ENCODE peak calls at places on chromosomes 6 and 20, in four cellular contexts. Z is body of pancreas, L is NT2/D1, O is PC-9. T is an unnamed sample.

GRCh38 chr6:5302995-5303622 is 41.8 kb downstream of the FARS2 start:
- DNase-seq in Z (peak; percentile 79), L (peak; percentile 8), O (no peak), T (peak; percentile 18)

GRCh38 chr6:15443119-15443518 is 197.2 kb downstream of the JARID2 start:
- DNase-seq in Z (no peak), L (no peak), O (peak; percentile 70), T (no peak)

GRCh38 chr6:42428326-42429041 is 23.2 kb downstream of the TRERF1 start:
- DNase-seq in Z (no peak), L (no peak), O (no peak), T (peak; percentile 59)

GRCh38 chr6:88982720-88983119 is 19.3 kb upstream of the RNGTT start:
- DNase-seq in Z (peak; percentile 73), L (no peak), O (peak; percentile 42), T (peak; percentile 80)

GRCh38 chr6:14857501-14857900 is 388.4 kb upstream of the JARID2 start:
- DNase-seq in Z (peak; percentile 24), L (no peak), O (no peak), T (no peak)

GRCh38 chr6:114096553-114097172 is 125.7 kb upstream of the HDAC2 start:
- DNase-seq in Z (peak; percentile 20), L (peak; percentile 9), O (no peak), T (peak; percentile 62)

GRCh38 chr6:43510827-43511163 is 649 bp upstream of the LRRC73 start:
- DNase-seq in Z (no peak), L (no peak), O (no peak), T (no peak)

GRCh38 chr6:75315978-75316377 is 31.4 kb upstream of the TMEM30A start:
- DNase-seq in Z (no peak), L (no peak), O (no peak), T (no peak)

GRCh38 chr6:111892431-111892830 is 19.2 kb upstream of the FYN start:
- DNase-seq in Z (no peak), L (no peak), O (no peak), T (no peak)

GRCh38 chr6:26739811-26740210 is 80.3 kb upstream of the ZNF322 start:
- DNase-seq in Z (no peak), L (no peak), O (no peak), T (no peak)

GRCh38 chr6:168025831-168026325 is 28.4 kb downstream of the KIF25 start:
- DNase-seq in Z (no peak), L (no peak), O (no peak), T (no peak)

GRCh38 chr20:59025086-59025485 is 5.9 kb downstream of the TUBB1 start:
- DNase-seq in Z (no peak), L (no peak), O (no peak), T (no peak)

GRCh38 chr6:119671105-119671504 is 321.5 kb upstream of the MAN1A1 start:
- DNase-seq in Z (no peak), L (no peak), O (no peak), T (no peak)

GRCh38 chr20:17852323-17852722 is 116.3 kb downstream of the SNX5 start:
- DNase-seq in Z (peak; percentile 52), L (no peak), O (no peak), T (no peak)
- H3K4me1 ChIP-seq in Z (peaks cover 26% of the 10 kb centered on the region), L (peaks cover 3% of the 10 kb centered on the region), O (peaks cover 20% of the 10 kb centered on the region), T (no peaks in the 10 kb centered on the region)

GRCh38 chr20:49400904-49401303 is 81.6 kb downstream of the KCNB1 start:
- DNase-seq in Z (peak; percentile 8), L (no peak), O (no peak), T (no peak)

GRCh38 chr20:49403911-49404310 is 78.6 kb downstream of the KCNB1 start:
- DNase-seq in Z (no peak), L (no peak), O (no peak), T (no peak)

GRCh38 chr20:49405062-49405683 is 77.3 kb downstream of the KCNB1 start:
- DNase-seq in Z (no peak), L (no peak), O (no peak), T (no peak)

GRCh38 chr20:49404461-49404860 is 78.0 kb downstream of the KCNB1 start:
- DNase-seq in Z (no peak), L (no peak), O (no peak), T (no peak)

DNA sequence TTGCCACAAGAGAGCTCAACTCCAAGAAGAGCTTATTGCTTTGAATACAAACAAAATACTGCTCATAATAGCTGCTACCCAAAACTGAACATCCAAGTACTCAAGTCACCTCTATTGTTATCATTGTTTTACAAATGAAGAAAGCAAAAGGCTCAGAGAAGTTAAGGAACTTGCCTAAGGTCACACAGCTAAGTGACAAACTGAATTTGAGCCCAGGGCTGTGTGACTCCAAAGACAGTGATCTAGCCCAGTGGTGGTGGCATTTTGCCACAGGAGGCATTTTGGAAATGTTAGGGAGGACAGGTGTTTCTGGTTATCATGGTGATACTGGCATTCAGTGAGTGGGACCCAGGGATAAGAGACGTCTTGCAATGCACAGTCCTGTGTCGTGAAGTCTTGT is 79.5 kb downstream of the KCNB1 start:
- DNase-seq in Z (no peak), L (no peak), O (no peak), T (no peak)
- H3K4me1 ChIP-seq in Z (no peaks in the 10 kb centered on the region), L (peaks cover 6% of the 10 kb centered on the region), O (no peaks in the 10 kb centered on the region), T (no peaks in the 10 kb centered on the region)

DNA sequence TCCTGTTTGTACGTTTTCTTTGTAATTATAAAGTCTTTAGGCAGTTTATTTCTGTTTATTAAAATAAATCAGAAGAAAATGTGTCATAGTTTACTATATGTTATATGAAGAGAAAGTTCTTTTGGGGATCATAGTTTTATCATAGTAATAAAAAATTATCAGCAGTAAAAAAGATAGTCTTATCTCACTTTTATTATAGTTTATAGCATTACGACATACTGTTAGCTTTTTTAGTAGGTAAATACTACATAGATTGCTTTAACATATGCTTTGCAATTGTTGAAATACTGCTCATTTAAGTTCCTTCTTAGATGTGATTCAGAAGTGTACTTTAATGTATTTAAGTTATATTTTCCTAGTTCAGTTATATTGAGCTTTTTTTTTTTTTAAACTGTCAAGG is 13.9 kb downstream of the QKI start:
- DNase-seq in Z (no peak), L (no peak), O (no peak), T (no peak)
- H3K4me1 ChIP-seq in Z (peaks cover 48% of the 10 kb centered on the region), L (no peaks in the 10 kb centered on the region), O (peaks cover 19% of the 10 kb centered on the region), T (peaks cover 18% of the 10 kb centered on the region)

GRCh38 chr20:62352402-62353288 is 14.5 kb downstream of the LAMA5 start:
- DNase-seq in Z (peak; percentile 54), L (no peak), O (no peak), T (no peak)

GRCh38 chr20:62354031-62354808 is 12.9 kb downstream of the LAMA5 start:
- DNase-seq in Z (no peak), L (no peak), O (no peak), T (no peak)

GRCh38 chr20:62354811-62355341 is 12.2 kb downstream of the LAMA5 start:
- DNase-seq in Z (no peak), L (no peak), O (no peak), T (no peak)

GRCh38 chr20:62351469-62352401 is 15.4 kb downstream of the LAMA5 start:
- DNase-seq in Z (no peak), L (no peak), O (no peak), T (no peak)

GRCh38 chr20:62353289-62354030 is 13.7 kb downstream of the LAMA5 start:
- DNase-seq in Z (no peak), L (no peak), O (no peak), T (no peak)
- H3K4me1 ChIP-seq in Z (peaks cover 42% of the 10 kb centered on the region), L (peaks cover 37% of the 10 kb centered on the region), O (peaks cover 88% of the 10 kb centered on the region), T (no peaks in the 10 kb centered on the region)

DNA sequence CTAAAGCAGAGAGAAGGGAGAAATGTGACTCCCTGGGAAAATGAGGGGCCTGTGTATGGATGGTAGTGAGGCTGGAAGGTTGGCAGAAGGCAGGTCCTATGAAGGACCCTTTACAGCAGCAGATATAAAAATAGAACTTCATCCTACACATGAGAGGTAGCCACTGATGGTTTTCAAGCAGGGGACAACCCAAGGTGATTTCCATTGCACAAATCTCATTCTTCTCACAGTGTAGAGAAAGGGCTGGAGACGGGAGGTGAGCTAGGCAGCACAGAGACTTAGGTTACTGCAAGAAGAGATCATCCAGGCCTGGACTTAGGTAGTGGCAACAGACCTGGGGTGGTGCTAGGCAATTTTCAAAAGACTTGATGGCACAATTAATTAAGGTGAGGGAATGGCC is 30.7 kb downstream of the TRAM2 start:
- DNase-seq in Z (no peak), L (no peak), O (no peak), T (no peak)
- H3K4me1 ChIP-seq in Z (peaks cover 67% of the 10 kb centered on the region), L (peaks cover 12% of the 10 kb centered on the region), O (peaks cover 12% of the 10 kb centered on the region), T (no peaks in the 10 kb centered on the region)

GRCh38 chr6:36823421-36824096 is 15.7 kb downstream of the CPNE5 start:
- DNase-seq in Z (no peak), L (no peak), O (no peak), T (no peak)
- H3K4me1 ChIP-seq in Z (no peaks in the 10 kb centered on the region), L (peaks cover 25% of the 10 kb centered on the region), O (peaks cover 19% of the 10 kb centered on the region), T (peaks cover 13% of the 10 kb centered on the region)

GRCh38 chr20:20017001-20017851 is at the start of gene NAA20:
- DNase-seq in Z (peak; percentile 95), L (peak; percentile 85), O (peak; percentile 85), T (peak; percentile 87)

GRCh38 chr20:20021835-20022234 is 4.7 kb downstream of the NAA20 start:
- DNase-seq in Z (no peak), L (no peak), O (no peak), T (no peak)

GRCh38 chr20:20018366-20018765 is 1.2 kb downstream of the NAA20 start:
- DNase-seq in Z (no peak), L (no peak), O (no peak), T (no peak)

GRCh38 chr20:20017852-20018245 is 687 bp downstream of the NAA20 start:
- DNase-seq in Z (no peak), L (no peak), O (no peak), T (no peak)

DNA sequence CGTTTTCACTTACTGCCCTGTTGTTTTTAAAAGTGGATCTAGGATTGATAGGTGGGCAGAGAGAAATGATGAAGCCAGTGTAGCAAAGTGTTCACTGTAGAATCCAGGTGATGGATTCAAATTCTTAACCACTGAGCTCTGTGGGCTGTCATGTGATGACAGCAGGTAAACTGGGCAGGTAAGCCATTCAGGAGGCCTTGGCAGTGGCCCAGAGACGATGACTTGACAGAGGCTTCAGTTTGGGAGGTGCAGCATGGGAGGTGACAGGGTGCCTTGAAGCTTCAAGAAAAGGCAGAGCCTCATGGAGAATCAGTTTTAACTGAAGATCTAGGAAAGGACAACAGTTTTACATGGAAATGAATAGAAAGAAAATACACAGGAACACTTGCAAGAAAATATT is 2.0 kb downstream of the NAA20 start:
- DNase-seq in Z (no peak), L (no peak), O (peak; percentile 87), T (no peak)
- H3K4me1 ChIP-seq in Z (peaks cover 40% of the 10 kb centered on the region), L (peaks cover 2% of the 10 kb centered on the region), O (peaks cover 26% of the 10 kb centered on the region), T (peaks cover 14% of the 10 kb centered on the region)

DNA sequence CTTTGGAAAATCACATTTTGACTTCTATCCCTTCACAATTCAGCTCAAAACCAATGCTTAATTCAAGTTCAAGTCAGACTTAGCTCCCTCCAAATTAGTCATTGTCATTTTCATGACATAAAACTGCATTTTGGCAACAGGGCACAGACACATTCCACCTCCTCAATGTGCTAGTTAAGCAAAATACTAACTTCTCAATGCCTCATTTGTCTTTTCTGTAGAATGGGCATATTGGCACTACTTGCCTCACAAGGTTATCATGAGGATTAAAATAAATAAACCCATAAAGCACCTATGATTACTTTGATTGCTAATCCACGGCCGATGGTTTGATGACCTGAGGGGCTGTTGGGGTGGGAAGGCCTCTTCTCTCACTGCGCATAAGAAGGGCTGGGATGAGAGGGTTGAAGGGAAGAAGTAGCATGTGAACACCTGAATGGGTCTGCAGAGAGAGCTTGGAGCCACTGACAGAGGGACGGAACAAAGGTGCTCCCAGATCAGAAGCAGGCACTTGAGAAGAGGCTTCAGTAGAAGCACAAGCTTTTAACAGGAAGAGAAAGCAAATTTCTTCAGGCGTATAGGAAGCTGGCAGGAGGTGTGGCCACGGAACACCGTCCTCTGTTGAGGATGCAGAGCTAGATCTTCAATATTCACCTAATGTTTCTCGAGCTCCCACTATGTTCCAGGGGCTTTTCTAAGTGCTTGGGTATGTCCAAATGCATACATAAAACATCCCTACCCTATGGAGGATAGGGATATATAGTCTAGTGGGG is 11.7 kb upstream of the TBC1D7 start:
- DNase-seq in Z (no peak), L (no peak), O (no peak), T (no peak)
- H3K4me1 ChIP-seq in Z (no peaks in the 10 kb centered on the region), L (no peaks in the 10 kb centered on the region), O (no peaks in the 10 kb centered on the region), T (peaks cover 2% of the 10 kb centered on the region)